ENCODE peak calls at places on chromosomes 2 and 18, in five cellular contexts. T, X, B, Z and I are unnamed samples.
A peak's percentile ranks its signal among the peaks of the same experiment; 100 is the strongest.

GRCh38 chr2:109699646-109700045 is 85.5 kb downstream of the SOWAHC start:
- DNase-seq in T (peak; percentile 53), X (no peak), B (no peak), Z (no peak), I (no peak)

GRCh38 chr2:88838165-88838635 is 146.7 kb downstream of the RPIA start:
- DNase-seq in T (no peak), X (no peak), B (no peak), Z (no peak), I (no peak)

GRCh38 chr2:69483696-69484095 is 46.5 kb upstream of the NFU1 start:
- DNase-seq in T (no peak), X (no peak), B (no peak), Z (no peak), I (no peak)

GRCh38 chr2:120199837-120200499 is 23.2 kb downstream of the TMEM185B start:
- DNase-seq in T (no peak), X (no peak), B (no peak), Z (no peak), I (no peak)

GRCh38 chr18:46051731-46052461 is 20.2 kb downstream of the PSTPIP2 start:
- DNase-seq in T (peak; percentile 85), X (no peak), B (peak; percentile 37), Z (peak; percentile 93), I (no peak)

GRCh38 chr2:196482119-196483065 is 157.1 kb upstream of the CCDC150 start:
- DNase-seq in T (peak; percentile 22), X (no peak), B (no peak), Z (peak; percentile 55), I (no peak)

GRCh38 chr2:32946314-32947075 is at the start of gene LTBP1:
- DNase-seq in T (peak; percentile 86), X (peak; percentile 61), B (peak; percentile 83), Z (peak; percentile 76), I (peak; percentile 77)

GRCh38 chr18:12317664-12318333 is 9.8 kb downstream of the TUBB6 start:
- DNase-seq in T (peak; percentile 81), X (no peak), B (no peak), Z (peak; percentile 85), I (no peak)

GRCh38 chr18:78645216-78645615 is 334.4 kb upstream of the SALL3 start:
- DNase-seq in T (no peak), X (no peak), B (no peak), Z (no peak), I (no peak)

GRCh38 chr2:176174382-176174834 is 14.1 kb upstream of the HOXD1 start:
- DNase-seq in T (no peak), X (no peak), B (peak; percentile 48), Z (no peak), I (no peak)

GRCh38 chr2:27638709-27639108 is 9.9 kb downstream of the GPN1 start:
- DNase-seq in T (no peak), X (no peak), B (no peak), Z (peak; percentile 90), I (no peak)

GRCh38 chr2:231514951-231515297 is 15.3 kb downstream of the NMUR1 start:
- DNase-seq in T (no peak), X (no peak), B (no peak), Z (no peak), I (no peak)

GRCh38 chr2:230925879-230926765 is 1.1 kb upstream of the GPR55 start:
- DNase-seq in T (no peak), X (no peak), B (no peak), Z (no peak), I (peak; percentile 46)

GRCh38 chr2:19617251-19617650 is 258.8 kb upstream of the OSR1 start:
- DNase-seq in T (no peak), X (no peak), B (no peak), Z (no peak), I (no peak)

GRCh38 chr2:233165895-233166661 is 85.4 kb upstream of the ATG16L1 start:
- DNase-seq in T (no peak), X (no peak), B (no peak), Z (no peak), I (no peak)

GRCh38 chr2:71454221-71455010 is 1.1 kb downstream of the DYSF start:
- DNase-seq in T (no peak), X (no peak), B (peak; percentile 71), Z (no peak), I (peak; percentile 61)

GRCh38 chr18:13221821-13222220 is 3.3 kb downstream of the LDLRAD4 start:
- DNase-seq in T (peak; percentile 20), X (no peak), B (no peak), Z (no peak), I (no peak)

GRCh38 chr2:190714958-190715357 is 66.1 kb downstream of the NAB1 start:
- DNase-seq in T (peak; percentile 20), X (no peak), B (no peak), Z (peak; percentile 36), I (no peak)

GRCh38 chr2:6694555-6694954 is 171.2 kb downstream of the CMPK2 start:
- DNase-seq in T (no peak), X (no peak), B (no peak), Z (no peak), I (no peak)

GRCh38 chr2:88283886-88284511 is 113.9 kb downstream of the THNSL2 start:
- DNase-seq in T (no peak), X (no peak), B (peak; percentile 47), Z (no peak), I (peak; percentile 43)

GRCh38 chr2:178865537-178865936 is 58.3 kb upstream of the TTN start:
- DNase-seq in T (no peak), X (no peak), B (no peak), Z (no peak), I (no peak)

GRCh38 chr2:3467654-3468053 is 51.7 kb downstream of the ADI1 start:
- DNase-seq in T (no peak), X (no peak), B (no peak), Z (no peak), I (no peak)

GRCh38 chr2:163670929-163671328 is 64.9 kb downstream of the FIGN start:
- DNase-seq in T (no peak), X (no peak), B (no peak), Z (no peak), I (no peak)

GRCh38 chr2:62306751-62307468 is 111.0 kb downstream of the B3GNT2 start:
- DNase-seq in T (peak; percentile 54), X (no peak), B (no peak), Z (peak; percentile 6), I (no peak)

GRCh38 chr2:134248913-134249312 is 5.0 kb upstream of the MGAT5 start:
- DNase-seq in T (no peak), X (no peak), B (no peak), Z (no peak), I (no peak)

GRCh38 chr2:221494556-221494955 is 77.5 kb downstream of the EPHA4 start:
- DNase-seq in T (no peak), X (no peak), B (no peak), Z (no peak), I (no peak)

GRCh38 chr2:71700041-71700879 is 246.9 kb downstream of the DYSF start:
- DNase-seq in T (no peak), X (peak; percentile 17), B (no peak), Z (no peak), I (no peak)

GRCh38 chr2:23484767-23485166 is 99.8 kb downstream of the KLHL29 start:
- DNase-seq in T (no peak), X (no peak), B (no peak), Z (no peak), I (no peak)

GRCh38 chr2:46273919-46274318 is 23.3 kb upstream of the EPAS1 start:
- DNase-seq in T (no peak), X (no peak), B (no peak), Z (no peak), I (no peak)

GRCh38 chr18:53305471-53305870 is 919.0 kb downstream of the MBD2 start:
- DNase-seq in T (no peak), X (no peak), B (no peak), Z (no peak), I (no peak)

GRCh38 chr2:187569571-187569970 is 15.3 kb upstream of the TFPI start:
- DNase-seq in T (no peak), X (no peak), B (no peak), Z (no peak), I (no peak)
- H2BK15ac ChIP-seq in T (no peak overlapping the region), X (no peak overlapping the region), B (no peak overlapping the region), Z (peak overlapping the region; percentile 15), I (no peak overlapping the region)

GRCh38 chr2:67400560-67401464 is 3.7 kb downstream of the ETAA1 start:
- DNase-seq in T (peak; percentile 51), X (no peak), B (no peak), Z (peak; percentile 71), I (no peak)

GRCh38 chr2:67394734-67395133 is 2.4 kb upstream of the ETAA1 start:
- DNase-seq in T (peak; percentile 68), X (no peak), B (no peak), Z (peak; percentile 53), I (no peak)

GRCh38 chr2:67399144-67399543 is 2.0 kb downstream of the ETAA1 start:
- DNase-seq in T (no peak), X (no peak), B (no peak), Z (no peak), I (no peak)

GRCh38 chr2:67399831-67400489 is 2.8 kb downstream of the ETAA1 start:
- DNase-seq in T (peak; percentile 66), X (no peak), B (no peak), Z (peak; percentile 70), I (no peak)

DNA sequence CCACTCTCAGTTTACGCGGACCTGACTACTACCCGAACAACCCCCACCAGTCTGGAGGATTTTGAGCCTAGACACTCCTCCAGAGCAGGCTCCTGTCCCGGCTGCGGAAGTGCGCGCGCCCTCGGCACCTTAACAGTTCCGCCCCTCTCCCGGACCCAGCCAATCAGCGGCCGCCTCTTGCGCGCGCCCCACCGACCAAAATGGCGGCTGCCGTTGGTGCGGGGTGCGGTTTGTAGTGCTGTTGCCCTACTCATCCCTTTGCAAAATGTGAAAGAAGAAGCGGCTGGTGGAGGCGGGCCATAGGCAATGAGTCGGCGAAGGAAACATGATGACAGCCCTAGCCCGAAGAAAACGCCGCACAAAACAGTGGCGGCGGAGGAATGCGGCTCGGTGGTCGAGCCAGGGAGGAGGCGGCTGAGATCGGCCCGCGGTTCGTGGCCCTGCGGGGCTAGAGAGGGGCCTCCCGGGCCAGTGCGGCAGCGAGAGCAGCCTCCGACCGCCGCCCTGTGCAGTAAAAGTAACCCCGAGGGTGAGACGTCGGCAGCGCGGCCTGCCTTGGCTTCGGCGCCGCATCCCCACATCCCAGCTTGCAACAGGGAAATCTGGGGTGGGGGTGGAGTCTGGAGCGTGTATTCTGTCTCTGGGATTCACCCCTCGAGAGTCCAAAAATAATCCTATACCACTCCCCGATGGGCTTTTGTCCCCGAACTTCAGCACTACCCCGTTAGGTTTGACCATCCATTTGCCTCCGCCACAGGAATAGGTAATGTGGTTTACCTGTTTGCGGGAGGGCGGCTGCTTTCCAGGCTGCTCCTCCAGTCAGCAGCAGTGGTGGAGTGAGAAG is at the start of gene ETAA1:
- DNase-seq in T (peak; percentile 92), X (peak; percentile 87), B (peak; percentile 93), Z (peak; percentile 90), I (peak; percentile 92)
- H4K91ac ChIP-seq in T (peak within 1 kb of the TSS; percentile 98), X (peak within 1 kb of the TSS; percentile 97), B (no peak within 1 kb of the TSS), Z (peak within 1 kb of the TSS; percentile 98), I (no peak within 1 kb of the TSS)

DNA sequence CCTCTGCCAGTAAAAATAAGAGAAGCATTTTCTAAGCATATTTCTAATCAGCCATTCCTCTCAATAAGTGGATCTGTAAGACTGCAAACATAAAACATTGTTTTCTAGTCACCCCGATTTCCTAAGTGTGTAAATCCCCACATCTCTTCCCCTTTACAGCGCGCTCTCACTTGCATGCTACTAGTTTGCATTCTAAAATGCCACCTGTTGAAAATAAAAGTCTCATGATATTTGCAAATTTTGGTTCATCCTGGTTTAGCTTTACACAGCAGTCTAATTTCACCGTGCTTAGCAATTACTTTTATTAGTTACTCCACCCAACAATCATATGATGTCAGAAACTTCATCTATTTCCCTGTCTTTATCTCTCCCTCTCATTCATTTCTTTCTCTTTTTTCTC is 1230.7 kb upstream of the ZEB2 start:
- DNase-seq in T (no peak), X (no peak), B (no peak), Z (no peak), I (no peak)
- H2BK15ac ChIP-seq in T (no peak overlapping the region), X (no peak overlapping the region), B (no peak overlapping the region), Z (no peak overlapping the region), I (no peak overlapping the region)

GRCh38 chr2:223725986-223726970 is 111.1 kb downstream of the AP1S3 start:
- DNase-seq in T (peak; percentile 44), X (no peak), B (no peak), Z (no peak), I (no peak)
- H4K91ac ChIP-seq in T (peak overlapping the region; percentile 46), X (no peak overlapping the region), B (peak overlapping the region; percentile 87), Z (peak overlapping the region; percentile 91), I (no peak overlapping the region)